ENCODE peak calls at places on chromosome 19, in six cellular contexts. W is neuronal stem cell, V is IMR-90, I is H9, R is mesendoderm, K is H1. Z is an unnamed sample.
A peak's percentile ranks its signal among the peaks of the same experiment; 100 is the strongest.

GRCh38 chr19:23460656-23461055 is 65.4 kb upstream of the ZNF91 start:
- DNase-seq in W (no peak), I (no peak), R (no peak), K (no peak), V (no peak), Z (no peak)

GRCh38 chr19:43623889-43624670 is 4.7 kb upstream of the ZNF428 start:
- DNase-seq in W (no peak), R (peak; percentile 42), K (no peak), V (no peak), I (peak; percentile 93), Z (no peak)

GRCh38 chr19:52554216-52554971 is 15.7 kb upstream of the ZNF701 start:
- DNase-seq in I (no peak), W (no peak), K (no peak), R (no peak), V (no peak), Z (no peak)

GRCh38 chr19:18205180-18205915 is 1.5 kb upstream of the RAB3A start:
- DNase-seq in V (peak; percentile 89), W (no peak), R (peak; percentile 71), K (no peak), I (peak; percentile 58), Z (peak; percentile 91)

GRCh38 chr19:1473424-1473851 is 5.6 kb downstream of the C19orf25 start:
- DNase-seq in W (no peak), V (no peak), R (no peak), I (no peak), K (no peak), Z (no peak)

GRCh38 chr19:12708641-12709040 is 12.2 kb upstream of the FBXW9 start:
- DNase-seq in W (no peak), R (no peak), I (no peak), K (no peak), V (no peak), Z (no peak)

GRCh38 chr19:48872884-48873475 is 759 bp downstream of the PPP1R15A start:
- DNase-seq in R (peak; percentile 97), K (peak; percentile 49), W (peak; percentile 84), I (peak; percentile 85), V (peak; percentile 94), Z (peak; percentile 93)

GRCh38 chr19:54906819-54907218 is 871 bp downstream of the NCR1 start:
- DNase-seq in V (no peak), I (no peak), K (no peak), R (no peak), W (no peak), Z (no peak)

GRCh38 chr19:51514866-51515481 is 13.4 kb upstream of the SIGLEC12 start:
- DNase-seq in R (peak; percentile 55), V (peak; percentile 48), K (no peak), W (peak; percentile 23), I (no peak), Z (peak; percentile 52)

GRCh38 chr19:58277197-58277596 is 1.6 kb upstream of the ZNF8 start:
- DNase-seq in W (no peak), V (no peak), K (no peak), R (no peak), I (no peak), Z (no peak)

GRCh38 chr19:58279925-58280316 is 1.2 kb downstream of the ZNF8 start:
- DNase-seq in I (no peak), R (peak; percentile 20), W (no peak), K (no peak), V (no peak), Z (no peak)

GRCh38 chr19:58279042-58279924 is 528 bp downstream of the ZNF8 start:
- DNase-seq in K (peak; percentile 25), R (peak; percentile 87), I (peak; percentile 75), V (peak; percentile 51), W (no peak), Z (peak; percentile 78)

GRCh38 chr19:58277748-58278147 is 1.0 kb upstream of the ZNF8 start:
- DNase-seq in K (no peak), I (no peak), W (no peak), R (no peak), V (no peak), Z (no peak)

DNA sequence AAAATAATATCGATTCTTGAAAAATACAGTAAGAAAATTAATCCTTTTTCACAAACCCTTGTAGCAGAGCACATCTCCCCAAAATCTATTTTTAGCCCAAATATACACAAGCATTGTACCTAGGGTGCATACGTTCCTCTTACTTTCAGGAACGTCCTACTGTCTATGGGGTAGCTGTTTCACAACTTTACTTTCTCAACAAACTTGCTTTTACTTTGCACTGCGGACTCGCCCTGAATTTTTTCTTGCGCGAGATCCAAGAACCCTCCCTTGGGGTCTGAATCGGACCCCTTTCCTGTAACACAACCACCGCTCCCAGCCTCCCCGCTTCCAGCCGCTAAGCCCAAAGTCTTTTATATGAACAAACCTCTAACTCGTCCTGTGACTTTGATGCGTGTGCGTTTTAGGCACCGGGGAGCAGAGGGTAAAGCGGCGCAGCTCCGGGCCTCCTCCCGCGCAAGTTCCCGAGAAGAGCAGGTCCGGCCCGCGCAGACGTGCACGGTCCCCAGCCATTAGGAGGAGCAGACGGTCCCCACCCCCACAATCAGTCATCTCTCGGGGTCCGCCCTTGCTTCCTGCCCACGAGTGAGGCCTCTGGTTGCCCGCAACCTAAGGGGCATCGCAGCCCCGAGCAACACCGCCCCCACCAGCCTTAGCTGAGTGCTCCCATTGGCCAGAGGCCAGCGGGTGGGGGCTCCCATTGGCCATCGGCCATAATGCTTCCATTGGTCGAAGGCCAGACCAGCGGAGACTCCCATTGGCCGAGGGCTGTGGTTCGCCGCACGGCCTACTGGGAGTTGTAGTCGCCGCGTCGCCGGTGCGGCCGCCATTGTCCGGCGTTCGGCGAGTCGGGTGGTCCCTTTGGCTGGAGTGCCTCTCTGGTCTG is at the start of gene ZNF8:
- DNase-seq in K (peak; percentile 97), W (peak; percentile 97), I (peak; percentile 99), R (peak; percentile 99), V (peak; percentile 98), Z (peak; percentile 99)
- H3K18ac ChIP-seq in K (peak within 1 kb of the TSS; percentile 78), W (peak within 1 kb of the TSS; percentile 100), I (peak within 1 kb of the TSS; percentile 89), R (peak within 1 kb of the TSS; percentile 64), V (peak within 1 kb of the TSS; percentile 24), Z (peak within 1 kb of the TSS; percentile 87)

GRCh38 chr19:45103200-45103624 is 10.2 kb downstream of the PPP1R37 start:
- DNase-seq in W (no peak), R (no peak), K (no peak), V (no peak), I (no peak), Z (no peak)

GRCh38 chr19:45100797-45101196 is 7.8 kb downstream of the PPP1R37 start:
- DNase-seq in I (no peak), W (no peak), V (peak; percentile 69), K (no peak), R (no peak), Z (peak; percentile 76)

GRCh38 chr19:45103625-45104319 is 10.8 kb downstream of the PPP1R37 start:
- DNase-seq in K (no peak), R (peak; percentile 45), W (peak; percentile 80), V (no peak), I (no peak), Z (no peak)

GRCh38 chr19:45101796-45102195 is 8.8 kb downstream of the PPP1R37 start:
- DNase-seq in I (no peak), K (no peak), R (no peak), V (no peak), W (no peak), Z (no peak)

GRCh38 chr19:45102481-45102880 is 9.5 kb downstream of the PPP1R37 start:
- DNase-seq in R (no peak), K (no peak), W (no peak), V (no peak), I (no peak), Z (no peak)
- H3K4ac ChIP-seq in R (no peak overlapping the region), K (no peak overlapping the region), W (no peak overlapping the region), V (no peak overlapping the region), I (no peak overlapping the region), Z (no peak overlapping the region)

GRCh38 chr19:33301900-33302174 is 497 bp downstream of the CEBPA start:
- DNase-seq in K (no peak), I (no peak), V (no peak), R (no peak), W (no peak), Z (no peak)
- H2BK5ac ChIP-seq in K (no peak overlapping the region), I (no peak overlapping the region), V (no peak overlapping the region), R (no peak overlapping the region), W (no peak overlapping the region), Z (no peak overlapping the region)

GRCh38 chr19:45768644-45769053 is 403 bp downstream of the SIX5 start:
- DNase-seq in K (no peak), V (peak; percentile 41), R (peak; percentile 60), I (no peak), W (no peak), Z (peak; percentile 81)

GRCh38 chr19:45769054-45769782 is at the start of gene SIX5:
- DNase-seq in I (peak; percentile 99), V (peak; percentile 97), R (peak; percentile 99), K (peak; percentile 96), W (peak; percentile 99), Z (peak; percentile 98)

GRCh38 chr19:45770192-45771101 is 1.4 kb upstream of the SIX5 start:
- DNase-seq in W (peak; percentile 98), I (peak; percentile 99), R (peak; percentile 99), K (peak; percentile 95), V (peak; percentile 97), Z (peak; percentile 99)

GRCh38 chr19:45771331-45771933 is 2.4 kb upstream of the SIX5 start:
- DNase-seq in I (no peak), K (no peak), V (no peak), W (no peak), R (no peak), Z (no peak)

DNA sequence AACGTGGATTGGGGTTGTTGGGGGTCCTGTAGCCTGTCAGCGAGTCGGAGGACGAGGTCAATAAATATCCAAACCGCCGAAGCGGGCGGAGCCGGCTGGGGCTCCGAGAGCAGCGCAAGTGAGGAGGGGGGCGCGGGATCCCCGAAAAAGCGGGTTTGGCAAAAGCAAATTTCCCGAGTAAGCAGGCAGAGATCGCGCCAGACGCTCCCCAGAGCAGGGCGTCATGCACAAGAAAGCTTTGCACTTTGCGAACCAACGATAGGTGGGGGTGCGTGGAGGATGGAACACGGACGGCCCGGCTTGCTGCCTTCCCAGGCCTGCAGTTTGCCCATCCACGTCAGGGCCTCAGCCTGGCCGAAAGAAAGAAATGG is 754 bp upstream of the SIX5 start:
- DNase-seq in K (no peak), W (no peak), R (no peak), I (no peak), V (peak; percentile 38), Z (peak; percentile 68)
- H3K18ac ChIP-seq in K (peak overlapping the region; percentile 88), W (peak overlapping the region; percentile 98), R (peak overlapping the region; percentile 25), I (peak overlapping the region; percentile 36), V (no peak overlapping the region), Z (peak overlapping the region; percentile 93)